ENCODE peak calls at places on chromosomes 12 and 14, in four cellular contexts. W is choroid plexus epithelial cell, P is NB4, O is left ventricle myocardium inferior. M is an unnamed sample.

GRCh38 chr12:85253823-85254222 is 26.2 kb upstream of the ALX1 start:
- DNase-seq in W (peak; percentile 3), P (no peak), O (no peak), M (no peak)

GRCh38 chr12:104750061-104750460 is 208.0 kb downstream of the SLC41A2 start:
- DNase-seq in W (peak; percentile 87), P (peak; percentile 93), O (no peak), M (peak; percentile 11)

GRCh38 chr12:122297494-122297893 is 31.2 kb upstream of the VPS33A start:
- DNase-seq in W (no peak), P (no peak), O (no peak), M (no peak)

GRCh38 chr12:110744176-110744575 is 1.5 kb upstream of the PPP1CC start:
- DNase-seq in W (peak; percentile 32), P (no peak), O (no peak), M (no peak)

GRCh38 chr14:63996575-63997220 is 143.9 kb downstream of the SYNE2 start:
- DNase-seq in W (peak; percentile 50), P (no peak), O (no peak), M (no peak)

GRCh38 chr14:69501362-69501964 is 16.9 kb downstream of the PLEKHD1 start:
- DNase-seq in W (peak; percentile 51), P (no peak), O (peak; percentile 72), M (peak; percentile 35)

GRCh38 chr12:95412826-95413311 is 61.1 kb upstream of the METAP2 start:
- DNase-seq in W (peak; percentile 95), P (no peak), O (no peak), M (no peak)

GRCh38 chr14:20412876-20413784 is at the start of gene TEP1:
- DNase-seq in W (peak; percentile 81), P (peak; percentile 82), O (peak; percentile 91), M (peak; percentile 91)

GRCh38 chr14:103031956-103032355 is 25.4 kb downstream of the CDC42BPB start:
- DNase-seq in W (no peak), P (no peak), O (no peak), M (peak; percentile 75)

GRCh38 chr14:54787263-54787662 is 115.4 kb downstream of the GCH1 start:
- DNase-seq in W (no peak), P (peak; percentile 53), O (no peak), M (no peak)
- H3K4me3 ChIP-seq in W (no peak overlapping the region), P (no peak overlapping the region), O (peak overlapping the region; percentile 50), M (no peak overlapping the region)

GRCh38 chr14:94451826-94452225 is 774 bp downstream of the SERPINA11 start:
- DNase-seq in W (no peak), P (no peak), O (no peak), M (no peak)
- H3K4me3 ChIP-seq in W (no peak overlapping the region), P (no peak overlapping the region), O (no peak overlapping the region), M (no peak overlapping the region)

GRCh38 chr14:35827678-35828472 is 1.7 kb downstream of the BRMS1L start:
- DNase-seq in W (no peak), P (no peak), O (no peak), M (no peak)
- H3K4me3 ChIP-seq in W (no peak overlapping the region), P (peak overlapping the region; percentile 90), O (peak overlapping the region; percentile 92), M (no peak overlapping the region)

GRCh38 chr12:52892193-52892852 is 12.6 kb downstream of the KRT8 start:
- DNase-seq in W (no peak), P (no peak), O (no peak), M (no peak)
- H3K4me3 ChIP-seq in W (no peak overlapping the region), P (no peak overlapping the region), O (no peak overlapping the region), M (no peak overlapping the region)

DNA sequence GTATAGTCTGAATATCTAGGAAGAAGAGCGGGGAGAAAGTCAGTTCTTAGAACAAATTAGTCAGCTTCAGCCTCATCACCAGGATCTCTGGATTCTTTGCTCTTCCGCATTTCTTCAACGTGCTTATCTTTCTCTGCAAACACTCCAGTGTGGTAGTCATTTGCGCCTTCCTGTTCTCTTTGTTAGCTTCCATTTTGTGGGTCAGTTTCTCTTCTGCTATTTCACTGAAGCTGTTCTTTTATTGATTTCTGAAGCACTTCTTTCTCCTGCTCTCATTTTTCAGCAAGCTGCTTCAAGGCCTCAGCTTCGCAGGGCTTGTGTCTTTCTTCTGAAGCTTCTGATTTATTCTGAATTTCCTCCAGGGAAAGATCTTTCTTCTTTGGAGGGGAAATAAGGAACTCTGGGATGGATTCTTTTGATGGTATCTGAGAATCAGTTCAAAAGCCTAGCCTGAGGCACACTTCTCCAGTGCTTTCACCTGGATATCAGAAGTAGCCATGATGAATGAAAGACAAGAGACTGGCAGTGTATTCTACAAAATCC is 13.5 kb downstream of the AMN1 start:
- DNase-seq in W (peak; percentile 66), P (peak; percentile 54), O (no peak), M (no peak)
- H3K4me3 ChIP-seq in W (no peak overlapping the region), P (no peak overlapping the region), O (no peak overlapping the region), M (no peak overlapping the region)

GRCh38 chr14:50897658-50898175 is 25.9 kb downstream of the ABHD12B start:
- DNase-seq in W (no peak), P (no peak), O (no peak), M (no peak)
- H3K4me3 ChIP-seq in W (no peak overlapping the region), P (no peak overlapping the region), O (no peak overlapping the region), M (no peak overlapping the region)

GRCh38 chr12:8947737-8948136 is 1.7 kb downstream of the M6PR start:
- DNase-seq in W (no peak), P (peak; percentile 51), O (no peak), M (no peak)
- H3K4me3 ChIP-seq in W (no peak overlapping the region), P (peak overlapping the region; percentile 97), O (peak overlapping the region; percentile 78), M (no peak overlapping the region)

GRCh38 chr12:13198240-13198639 is 1.7 kb downstream of the EMP1 start:
- DNase-seq in W (no peak), P (no peak), O (no peak), M (no peak)
- H3K4me3 ChIP-seq in W (peak overlapping the region; percentile 80), P (no peak overlapping the region), O (peak overlapping the region; percentile 71), M (no peak overlapping the region)

GRCh38 chr12:65510584-65511050 is 232.1 kb downstream of the MSRB3 start:
- DNase-seq in W (peak; percentile 46), P (no peak), O (peak; percentile 55), M (peak; percentile 40)
- H3K4me3 ChIP-seq in W (no peak overlapping the region), P (no peak overlapping the region), O (no peak overlapping the region), M (no peak overlapping the region)